ENCODE peak calls at places on chromosomes 13 and 19, in four cellular contexts. U is progenitor cell of endocrine pancreas, C is fibroblast of lung, L is nephron progenitor cell. O is an unnamed sample.
A peak's percentile ranks its signal among the peaks of the same experiment; 100 is the strongest.

GRCh38 chr13:44188257-44188656 is 185.4 kb upstream of the SERP2 start:
- DNase-seq in U (no peak), C (peak; percentile 74), L (no peak), O (peak; percentile 75)

GRCh38 chr19:47779524-47780214 is 1.2 kb downstream of the SELENOW start:
- DNase-seq in U (no peak), C (no peak), L (no peak), O (no peak)

GRCh38 chr19:38953677-38954076 is 21.9 kb downstream of the FBXO17 start:
- DNase-seq in U (no peak), C (no peak), L (no peak), O (no peak)

GRCh38 chr19:41997121-41997850 is 3.3 kb upstream of the ATP1A3 start:
- DNase-seq in U (peak; percentile 58), C (peak; percentile 29), L (peak; percentile 89), O (peak; percentile 22)

GRCh38 chr19:49017666-49018351 is 918 bp upstream of the LHB start:
- DNase-seq in U (peak; percentile 59), C (peak; percentile 66), L (peak; percentile 70), O (peak; percentile 45)

GRCh38 chr19:55117063-55117635 is 288 bp downstream of the PPP1R12C start:
- DNase-seq in U (no peak), C (no peak), L (peak; percentile 52), O (no peak)

GRCh38 chr19:18477974-18478373 is 40.0 kb upstream of the ISYNA1 start:
- DNase-seq in U (no peak), C (no peak), L (no peak), O (no peak)

GRCh38 chr13:62879071-62879470 is 1463.4 kb upstream of the PCDH20 start:
- DNase-seq in U (no peak), C (peak; percentile 32), L (no peak), O (peak; percentile 77)

GRCh38 chr13:110689041-110689440 is 16.9 kb downstream of the CARS2 start:
- DNase-seq in U (no peak), C (no peak), L (no peak), O (no peak)

GRCh38 chr19:44585371-44586141 is 27.8 kb upstream of the IGSF23 start:
- DNase-seq in U (no peak), C (peak; percentile 64), L (no peak), O (peak; percentile 53)

GRCh38 chr19:53808710-53809125 is 15.4 kb downstream of the NLRP12 start:
- DNase-seq in U (no peak), C (peak; percentile 39), L (no peak), O (peak; percentile 42)

GRCh38 chr13:34409496-34410163 is 532.4 kb upstream of the NBEA start:
- DNase-seq in U (no peak), C (no peak), L (no peak), O (no peak)

GRCh38 chr13:41833851-41834250 is 127.1 kb downstream of the VWA8 start:
- DNase-seq in U (no peak), C (peak; percentile 23), L (no peak), O (peak; percentile 40)

GRCh38 chr19:18346091-18346490 is 5.7 kb downstream of the PGPEP1 start:
- DNase-seq in U (no peak), C (no peak), L (no peak), O (no peak)

GRCh38 chr19:3397266-3398022 is 31.1 kb downstream of the NFIC start:
- DNase-seq in U (no peak), C (peak; percentile 40), L (no peak), O (no peak)

GRCh38 chr19:383922-384800 is 24.8 kb downstream of the C2CD4C start:
- DNase-seq in U (no peak), C (no peak), L (peak; percentile 65), O (no peak)

GRCh38 chr19:44846455-44847143 is 502 bp downstream of the NECTIN2 start:
- DNase-seq in U (peak; percentile 62), C (peak; percentile 61), L (peak; percentile 80), O (no peak)

GRCh38 chr13:20404488-20405222 is 121.0 kb downstream of the CRYL1 start:
- DNase-seq in U (no peak), C (no peak), L (no peak), O (no peak)

GRCh38 chr19:42301646-42302204 is at the start of gene PRR19:
- DNase-seq in U (no peak), C (no peak), L (no peak), O (no peak)

GRCh38 chr19:43759515-43759914 is 4.8 kb upstream of the SMG9 start:
- DNase-seq in U (no peak), C (peak; percentile 76), L (no peak), O (peak; percentile 55)

GRCh38 chr19:5046339-5047039 is 77.6 kb downstream of the KDM4B start:
- DNase-seq in U (no peak), C (peak; percentile 63), L (no peak), O (peak; percentile 40)

GRCh38 chr19:39078436-39079200 is 5.5 kb upstream of the ACP7 start:
- DNase-seq in U (no peak), C (peak; percentile 99), L (no peak), O (peak; percentile 97)

GRCh38 chr19:6693681-6694080 is 23.7 kb upstream of the TNFSF14 start:
- DNase-seq in U (no peak), C (no peak), L (no peak), O (no peak)

GRCh38 chr19:51546650-51547396 is 15.4 kb upstream of the SIGLEC6 start:
- DNase-seq in U (no peak), C (peak; percentile 32), L (no peak), O (peak; percentile 9)

GRCh38 chr13:21672811-21673591 is 2.1 kb downstream of the FGF9 start:
- DNase-seq in U (no peak), C (no peak), L (peak; percentile 18), O (no peak)

GRCh38 chr19:46974181-46974580 is 45.5 kb upstream of the NPAS1 start:
- DNase-seq in U (no peak), C (no peak), L (no peak), O (no peak)

GRCh38 chr13:20209937-20210336 is 17.2 kb upstream of the GJB2 start:
- DNase-seq in U (no peak), C (no peak), L (no peak), O (no peak)

GRCh38 chr19:39192846-39193245 is 3.9 kb upstream of the NCCRP1 start:
- DNase-seq in U (no peak), C (no peak), L (no peak), O (no peak)

GRCh38 chr13:113373811-113374485 is 10.0 kb upstream of the GRTP1 start:
- DNase-seq in U (no peak), C (no peak), L (no peak), O (no peak)

GRCh38 chr13:102300379-102300778 is 101.5 kb downstream of the FGF14 start:
- DNase-seq in U (no peak), C (no peak), L (no peak), O (no peak)

GRCh38 chr19:4199699-4200293 is 17.3 kb downstream of the ANKRD24 start:
- DNase-seq in U (no peak), C (no peak), L (no peak), O (no peak)

GRCh38 chr19:13079542-13079986 is 23.1 kb downstream of the LYL1 start:
- DNase-seq in U (no peak), C (peak; percentile 63), L (no peak), O (peak; percentile 50)

GRCh38 chr13:95357875-95358274 is 56.6 kb upstream of the ABCC4 start:
- DNase-seq in U (no peak), C (no peak), L (no peak), O (no peak)

GRCh38 chr19:3976495-3977241 is 5.8 kb upstream of the DAPK3 start:
- DNase-seq in U (no peak), C (peak; percentile 31), L (no peak), O (no peak)

GRCh38 chr19:42193706-42194105 is 23.8 kb downstream of the DEDD2 start:
- DNase-seq in U (no peak), C (peak; percentile 42), L (no peak), O (peak; percentile 41)

GRCh38 chr13:109836629-109837607 is 50.5 kb upstream of the IRS2 start:
- DNase-seq in U (no peak), C (no peak), L (peak; percentile 22), O (no peak)

GRCh38 chr19:38303517-38304351 is at the start of gene C19orf33:
- DNase-seq in U (no peak), C (peak; percentile 44), L (no peak), O (no peak)

GRCh38 chr19:28710278-28710677 is 502.7 kb downstream of the UQCRFS1 start:
- DNase-seq in U (no peak), C (peak; percentile 62), L (peak; percentile 21), O (peak; percentile 67)